ENCODE peak calls at places on chromosomes 7 and 10, in nine cellular contexts. S is brain microvascular endothelial cell, G is cardiac muscle cell, L is heart right ventricle, E is A673, Q is sigmoid colon, Y is fibroblast of lung, X is body of pancreas, H is mammary epithelial cell. K is an unnamed sample.

GRCh38 chr10:129404091-129404490 is 63.0 kb upstream of the MGMT start:
- DNase-seq in E (no peak), G (no peak), S (no peak), L (no peak), Q (no peak), X (no peak), Y (no peak), H (no peak), K (no peak)

GRCh38 chr7:1943933-1944618 is 274.0 kb downstream of the ELFN1 start:
- DNase-seq in H (no peak), S (no peak), X (no peak), Q (no peak), E (no peak), G (no peak), Y (no peak), L (no peak), K (no peak)

GRCh38 chr7:102890292-102890970 is 22.4 kb upstream of the LRRC17 start:
- DNase-seq in X (no peak), Q (no peak), E (peak), G (no peak), Y (peak), L (peak), H (no peak), S (peak), K (no peak)

GRCh38 chr7:123784263-123784662 is 35.5 kb upstream of the WASL start:
- DNase-seq in X (no peak), Y (peak), H (no peak), S (no peak), G (no peak), Q (no peak), E (no peak), L (no peak), K (no peak)

GRCh38 chr7:54390565-54390964 is 151.6 kb upstream of the VSTM2A start:
- DNase-seq in G (no peak), Q (no peak), H (peak), Y (no peak), S (no peak), L (no peak), X (no peak), E (no peak), K (no peak)

GRCh38 chr7:156402255-156402654 is 238.3 kb upstream of the RNF32 start:
- DNase-seq in Y (no peak), L (no peak), H (no peak), E (no peak), Q (no peak), X (no peak), G (no peak), S (no peak), K (no peak)

GRCh38 chr7:116561697-116562483 is 37.1 kb downstream of the CAV1 start:
- DNase-seq in Y (no peak), H (peak), X (no peak), G (no peak), L (no peak), Q (no peak), S (no peak), E (no peak), K (no peak)

GRCh38 chr7:94053532-94053931 is 49.4 kb upstream of the BET1 start:
- DNase-seq in H (no peak), E (no peak), G (no peak), L (no peak), X (no peak), Q (no peak), Y (no peak), S (no peak), K (no peak)

GRCh38 chr7:104656467-104656866 is 328.1 kb downstream of the LHFPL3 start:
- DNase-seq in H (no peak), L (no peak), S (no peak), E (no peak), Y (no peak), G (no peak), Q (no peak), X (no peak), K (no peak)

GRCh38 chr7:1591876-1592275 is 22.0 kb upstream of the PSMG3 start:
- DNase-seq in Y (no peak), X (no peak), Q (no peak), H (no peak), L (no peak), G (no peak), S (no peak), E (no peak), K (no peak)

GRCh38 chr10:24963646-24964045 is 11.2 kb upstream of the PRTFDC1 start:
- DNase-seq in E (no peak), G (no peak), S (no peak), Q (no peak), L (no peak), X (no peak), Y (no peak), H (no peak), K (no peak)

GRCh38 chr10:24957624-24958435 is 5.4 kb upstream of the PRTFDC1 start:
- DNase-seq in Y (peak), G (no peak), X (no peak), E (no peak), H (peak), S (peak), L (peak), Q (no peak), K (no peak)

GRCh38 chr10:24962998-24963397 is 10.6 kb upstream of the PRTFDC1 start:
- DNase-seq in S (peak), Y (peak), X (peak), Q (no peak), G (no peak), H (peak), L (no peak), E (no peak), K (no peak)

GRCh38 chr10:24961582-24961981 is 9.2 kb upstream of the PRTFDC1 start:
- DNase-seq in E (no peak), L (no peak), Q (no peak), H (peak), Y (no peak), S (no peak), G (no peak), X (no peak), K (no peak)

GRCh38 chr10:24958701-24959392 is 6.4 kb upstream of the PRTFDC1 start:
- DNase-seq in E (no peak), Y (peak), H (peak), G (no peak), S (peak), Q (peak), X (no peak), L (peak), K (peak)
- H3K27ac ChIP-seq in E (no peak), Y (peak), H (peak), G (no peak), S (peak), Q (peak), X (no peak), L (peak), K (peak)

GRCh38 chr7:82839555-82839954 is 323.1 kb downstream of the PCLO start:
- DNase-seq in H (no peak), Y (no peak), S (no peak), L (no peak), E (peak), Q (no peak), X (no peak), G (no peak), K (no peak)
- H3K27ac ChIP-seq in H (no peak), Y (no peak), S (no peak), L (no peak), E (no peak), Q (no peak), X (no peak), G (no peak), K (no peak)

GRCh38 chr10:58508316-58508715 is 4.4 kb upstream of the BICC1 start:
- DNase-seq in E (no peak), G (no peak), S (no peak), H (peak), L (no peak), Y (peak), X (no peak), Q (no peak), K (no peak)
- H3K27ac ChIP-seq in E (no peak), G (no peak), S (no peak), H (no peak), L (no peak), Y (peak), X (no peak), Q (no peak), K (no peak)

GRCh38 chr10:27446091-27446918 is 57.8 kb upstream of the RAB18 start:
- DNase-seq in S (peak), Y (peak), H (peak), X (no peak), E (peak), G (peak), L (no peak), Q (no peak), K (no peak)
- H3K27ac ChIP-seq in S (no peak), Y (no peak), H (no peak), X (no peak), E (no peak), G (no peak), L (no peak), Q (peak), K (no peak)

DNA sequence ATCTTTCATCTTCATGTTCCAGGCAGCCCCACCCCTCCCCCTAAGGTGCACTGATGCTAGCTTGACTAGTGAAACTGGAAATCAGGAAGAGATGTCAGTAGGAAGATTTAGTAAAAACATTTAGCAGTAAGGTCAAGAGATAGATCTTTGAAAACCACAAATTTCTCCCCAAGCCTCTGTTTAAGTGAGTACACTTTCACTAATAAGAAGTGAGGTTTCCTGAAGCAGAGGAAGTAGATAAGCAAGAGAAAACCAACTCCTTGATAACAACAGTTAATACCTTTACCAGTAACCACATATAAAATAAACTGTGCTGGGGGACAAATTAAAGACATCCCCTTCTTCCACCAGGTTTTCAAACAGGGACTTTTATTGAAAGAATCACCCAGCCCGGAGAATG is 537.1 kb upstream of the NRP1 start:
- DNase-seq in X (no peak), L (no peak), Y (no peak), E (no peak), G (no peak), H (no peak), Q (no peak), S (no peak), K (no peak)
- H3K27ac ChIP-seq in X (no peak), L (no peak), Y (no peak), E (no peak), G (no peak), H (no peak), Q (no peak), S (no peak), K (no peak)

GRCh38 chr10:77970869-77971803 is 44.6 kb upstream of the DLG5 start:
- DNase-seq in H (no peak), Y (peak), S (peak), Q (peak), E (peak), G (peak), X (peak), L (peak), K (no peak)
- H3K27ac ChIP-seq in H (no peak), Y (peak), S (peak), Q (peak), E (peak), G (peak), X (no peak), L (peak), K (no peak)

DNA sequence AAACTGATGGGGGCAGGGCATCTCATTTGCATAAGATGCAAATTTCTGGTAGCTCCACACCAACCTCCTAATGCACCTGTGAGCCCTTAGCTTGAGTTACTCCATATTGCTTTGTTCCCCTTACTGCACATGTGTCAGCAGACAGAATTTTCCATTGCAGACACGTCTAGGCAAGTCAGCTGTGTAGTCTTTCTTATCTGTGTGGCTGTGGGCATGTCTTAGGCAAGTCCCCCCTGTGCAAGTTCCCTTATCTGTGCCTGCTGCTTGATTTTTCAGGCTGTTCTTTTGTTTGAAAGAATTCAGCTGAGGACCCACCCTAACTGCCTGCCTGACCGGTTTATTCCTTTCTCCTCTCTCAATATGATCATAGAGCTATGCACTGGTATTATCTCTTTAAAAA is 28.5 kb upstream of the TRIM24 start:
- DNase-seq in G (no peak), X (no peak), Q (no peak), E (no peak), L (no peak), S (no peak), Y (no peak), H (peak), K (no peak)
- H3K27ac ChIP-seq in G (no peak), X (no peak), Q (no peak), E (no peak), L (no peak), S (no peak), Y (no peak), H (no peak), K (no peak)

DNA sequence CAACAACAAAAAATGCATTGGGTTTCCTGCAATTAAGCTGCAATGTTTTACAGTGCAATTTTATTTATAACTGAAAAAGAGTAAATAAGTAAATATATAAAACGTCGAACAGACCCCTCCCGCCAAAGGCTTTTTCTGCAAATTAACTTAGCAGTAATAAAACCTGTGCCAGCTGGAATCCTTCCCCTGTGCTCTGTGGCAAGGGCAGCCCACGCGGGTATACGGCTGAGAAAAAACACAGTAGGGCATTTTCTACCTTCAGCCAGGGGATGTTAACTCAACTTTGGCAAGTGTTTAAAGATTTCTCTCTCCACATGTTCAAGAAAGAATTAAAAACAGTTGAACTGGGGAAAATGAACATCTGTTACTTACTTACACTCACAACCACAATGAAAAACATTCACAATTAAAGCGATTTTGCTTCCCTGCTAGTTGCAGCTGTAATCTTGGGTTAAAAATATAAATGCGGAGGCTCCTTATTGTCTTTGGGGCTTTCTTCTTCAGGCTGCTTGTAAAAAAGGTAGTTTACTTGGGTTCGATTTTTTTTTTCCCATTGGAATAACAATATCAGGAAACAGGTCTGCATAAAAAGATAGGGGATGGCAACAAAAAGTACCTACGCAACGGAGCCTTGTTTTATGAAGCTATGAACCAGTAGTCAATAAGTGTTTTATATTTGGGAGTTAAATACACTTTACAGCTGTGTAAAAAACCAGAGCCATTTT is 132.5 kb downstream of the TAX1BP1 start:
- DNase-seq in E (no peak), G (no peak), S (no peak), Q (no peak), H (no peak), L (no peak), Y (no peak), X (no peak), K (no peak)
- H3K27ac ChIP-seq in E (no peak), G (no peak), S (no peak), Q (no peak), H (no peak), L (no peak), Y (no peak), X (peak), K (no peak)

DNA sequence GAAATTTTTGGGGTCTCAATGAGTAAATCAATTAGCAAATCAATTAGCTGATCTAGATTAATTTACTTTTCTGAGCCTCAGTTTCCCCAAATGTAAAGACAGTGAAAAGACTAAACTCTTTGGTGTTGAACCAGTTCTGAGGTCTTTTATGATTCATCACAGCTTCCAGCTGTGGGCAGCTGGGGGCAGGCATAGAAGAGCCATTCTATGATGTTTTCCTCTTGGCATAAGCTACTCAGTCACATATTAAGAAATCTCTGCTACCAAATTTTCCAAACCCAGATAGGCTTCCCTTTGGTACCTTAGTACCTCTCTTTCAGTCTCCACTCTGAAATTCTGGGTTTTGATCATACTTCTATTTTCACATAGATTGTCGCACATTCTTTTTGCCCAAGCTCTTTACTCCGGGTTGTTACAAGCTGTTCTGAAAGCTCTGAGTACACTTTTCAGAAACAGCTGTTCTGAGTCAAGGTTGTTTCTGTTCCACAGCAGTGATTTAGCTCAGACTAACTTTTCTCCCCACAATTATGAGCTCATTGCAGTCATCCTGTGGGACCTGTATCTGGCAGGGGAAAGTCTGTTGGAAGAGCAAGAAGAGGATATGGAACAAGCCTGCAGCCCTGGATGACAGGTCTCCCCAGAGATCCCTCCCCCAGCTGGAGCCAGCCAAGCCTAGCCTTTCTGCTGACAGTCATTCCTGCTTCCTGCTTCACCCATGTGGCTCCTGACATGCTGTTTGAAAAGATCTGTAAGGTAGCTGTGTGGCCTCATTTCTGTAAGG is 599.6 kb upstream of the GHITM start:
- DNase-seq in H (no peak), E (no peak), X (peak), G (no peak), S (no peak), Q (peak), L (peak), Y (no peak), K (no peak)
- H3K27ac ChIP-seq in H (no peak), E (no peak), X (no peak), G (peak), S (no peak), Q (peak), L (peak), Y (no peak), K (no peak)

K was measured in caudate nucleus.